ENCODE peak calls at places on chromosome 1, in ten cellular contexts. D is endothelial cell of umbilical vein, I is stomach, Q is A673, C is dorsolateral prefrontal cortex, M is brain microvascular endothelial cell, V is PC-3, Y is HL-60, J is cardiac muscle cell, H is transverse colon. A is an unnamed sample. For H3K27me3, the result is how much of the 10 kb centered on the place peaks cover.

GRCh38 chr1:4837201-4837600 is 182.8 kb downstream of the AJAP1 start:
- DNase-seq in D (no peak), I (no peak), Q (no peak), C (no peak), M (no peak), V (no peak), Y (no peak), J (no peak), H (no peak), A (no peak)

GRCh38 chr1:171739646-171740045 is 2.2 kb downstream of the VAMP4 start:
- DNase-seq in D (peak), I (no peak), Q (peak), C (no peak), M (no peak), V (peak), Y (no peak), J (no peak), H (no peak), A (no peak)

GRCh38 chr1:34369701-34370455 is 193.2 kb downstream of the C1orf94 start:
- DNase-seq in D (no peak), I (no peak), Q (no peak), C (no peak), M (no peak), V (no peak), Y (no peak), J (no peak), H (no peak), A (no peak)

GRCh38 chr1:228343211-228343661 is 63.4 kb downstream of the TRIM11 start:
- DNase-seq in D (no peak), I (no peak), Q (no peak), C (peak), M (no peak), V (no peak), Y (no peak), J (no peak), H (peak), A (no peak)

GRCh38 chr1:64505944-64506658 is 36.2 kb downstream of the CACHD1 start:
- DNase-seq in D (no peak), I (peak), Q (no peak), C (no peak), M (no peak), V (peak), Y (no peak), J (no peak), H (peak), A (no peak)

GRCh38 chr1:2128189-2128901 is 66.2 kb downstream of the FAAP20 start:
- DNase-seq in D (no peak), I (no peak), Q (no peak), C (peak), M (no peak), V (no peak), Y (no peak), J (no peak), H (no peak), A (no peak)

GRCh38 chr1:3610165-3610822 is 1.0 kb downstream of the MEGF6 start:
- DNase-seq in D (peak), I (no peak), Q (peak), C (no peak), M (no peak), V (no peak), Y (peak), J (no peak), H (no peak), A (no peak)

GRCh38 chr1:56301791-56302190 is 277.6 kb downstream of the PLPP3 start:
- DNase-seq in D (peak), I (no peak), Q (no peak), C (no peak), M (peak), V (peak), Y (no peak), J (no peak), H (no peak), A (peak)

GRCh38 chr1:223535261-223535778 is 130.2 kb downstream of the CAPN8 start:
- DNase-seq in D (no peak), I (no peak), Q (no peak), C (no peak), M (no peak), V (peak), Y (no peak), J (no peak), H (no peak), A (no peak)

GRCh38 chr1:239995281-239995680 is 96.4 kb upstream of the FMN2 start:
- DNase-seq in D (no peak), I (no peak), Q (no peak), C (no peak), M (no peak), V (no peak), Y (no peak), J (no peak), H (no peak), A (no peak)

GRCh38 chr1:111334169-111334568 is 43.5 kb downstream of the CHIA start:
- DNase-seq in D (peak), I (peak), Q (peak), C (no peak), M (peak), V (peak), Y (peak), J (peak), H (no peak), A (peak)

GRCh38 chr1:201496296-201496690 is 10.6 kb downstream of the CSRP1 start:
- DNase-seq in D (no peak), I (no peak), Q (no peak), C (no peak), M (no peak), V (no peak), Y (no peak), J (no peak), H (no peak), A (no peak)

GRCh38 chr1:234963180-234963903 is 165.3 kb downstream of the TOMM20 start:
- DNase-seq in D (peak), I (peak), Q (no peak), C (no peak), M (peak), V (peak), Y (peak), J (no peak), H (peak), A (peak)

GRCh38 chr1:42420911-42421585 is 34.8 kb downstream of the ZMYND12 start:
- DNase-seq in D (peak), I (no peak), Q (peak), C (peak), M (peak), V (peak), Y (no peak), J (peak), H (peak), A (peak)

GRCh38 chr1:32274646-32275340 is 17.1 kb upstream of the HDAC1 start:
- DNase-seq in D (no peak), I (no peak), Q (no peak), C (no peak), M (no peak), V (no peak), Y (no peak), J (no peak), H (no peak), A (no peak)

DNA sequence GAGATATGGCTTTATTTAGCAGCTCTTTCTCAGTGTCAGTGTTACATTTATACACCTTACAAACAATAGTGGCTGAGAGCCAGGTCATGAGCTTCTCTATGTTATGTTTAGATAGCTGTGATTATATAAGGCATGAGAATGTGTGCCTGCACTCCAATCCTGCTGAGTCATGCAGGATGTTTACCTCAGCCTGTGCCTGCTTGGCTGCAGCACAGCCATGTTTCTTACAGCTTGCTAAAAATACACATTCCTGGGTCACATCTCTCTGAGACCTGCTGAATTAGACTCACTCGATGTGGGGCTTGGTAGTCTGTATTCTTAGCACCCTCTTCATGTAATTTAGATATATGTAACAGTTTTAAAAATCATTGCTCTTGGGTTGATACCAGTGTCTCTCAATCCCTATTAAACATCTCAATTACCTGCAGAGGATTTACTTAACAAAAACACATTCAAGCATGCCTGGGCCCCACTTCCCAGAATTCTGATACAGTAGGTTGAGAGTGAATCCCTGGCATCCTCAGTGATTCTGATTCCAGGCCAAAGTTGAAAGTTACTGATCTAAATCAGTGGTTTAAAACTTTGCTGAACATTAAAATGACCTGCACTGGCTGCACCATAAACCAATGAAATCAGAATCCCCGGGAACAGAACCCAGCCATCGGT is 107.5 kb downstream of the GDAP2 start:
- DNase-seq in D (peak), I (peak), Q (no peak), C (no peak), M (peak), V (peak), Y (no peak), J (no peak), H (peak), A (peak)
- H3K27ac ChIP-seq in D (peak), I (peak), Q (no peak), C (no peak), M (peak), V (peak), Y (no peak), J (no peak), H (peak), A (peak)

GRCh38 chr1:213931804-213932203 is 56.0 kb upstream of the PROX1 start:
- DNase-seq in D (no peak), I (no peak), Q (peak), C (no peak), M (no peak), V (peak), Y (no peak), J (peak), H (no peak), A (no peak)
- TF ChIP-seq CTCF in D (no peak), I (no peak), Q (no peak), C (no peak), M (no peak), V (peak), Y (no peak), J (no peak), H (no peak), A (no peak)

GRCh38 chr1:29736582-29737188 is 500.4 kb downstream of the PTPRU start:
- DNase-seq in D (peak), I (no peak), Q (peak), C (no peak), M (peak), V (peak), Y (peak), J (peak), H (no peak), A (peak)
- H3K27me3 ChIP-seq in D (under half), I (under half), Q (under half), C (under half), M (under half), V (under half), Y (under half), J (under half), H (under half), A (under half)

DNA sequence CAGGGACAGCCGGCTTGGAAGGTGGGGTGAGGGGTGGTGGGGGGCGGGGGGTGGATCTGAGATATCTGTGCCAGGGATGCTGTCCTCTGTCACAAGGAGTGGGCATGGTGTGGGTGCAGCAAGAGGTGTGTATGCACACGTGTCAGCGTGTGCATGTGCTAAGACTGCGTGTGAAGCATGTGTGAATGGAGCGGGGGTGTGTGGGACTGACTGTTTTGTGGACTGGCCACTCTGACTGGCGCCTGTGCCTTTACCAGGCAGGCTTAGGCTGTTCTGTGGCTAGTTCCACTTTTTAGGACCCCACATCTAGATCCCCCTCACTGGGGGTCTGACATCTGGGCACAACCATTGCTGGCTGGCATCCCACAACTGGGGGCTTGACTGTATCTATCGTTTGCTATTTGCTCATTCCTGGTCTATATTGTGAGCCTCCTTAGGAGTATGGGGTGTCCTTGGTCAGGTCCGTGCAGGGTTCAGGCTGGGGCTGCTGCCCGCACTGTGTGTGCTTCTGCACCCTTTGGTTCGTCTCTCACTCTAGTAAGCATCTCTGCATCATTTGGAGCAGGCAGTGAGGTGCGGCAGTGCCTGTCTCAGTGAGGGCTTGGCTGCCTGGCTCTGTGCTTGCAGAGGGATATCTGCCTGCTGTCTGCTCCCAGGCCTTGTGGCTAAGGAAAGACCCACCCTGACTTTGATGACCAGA is 1.9 kb downstream of the AMPD2 start:
- DNase-seq in D (no peak), I (no peak), Q (no peak), C (no peak), M (no peak), V (no peak), Y (no peak), J (no peak), H (no peak), A (no peak)
- H3K27ac ChIP-seq in D (no peak), I (peak), Q (peak), C (peak), M (no peak), V (no peak), Y (peak), J (no peak), H (peak), A (no peak)

GRCh38 chr1:11713095-11713494 is 21.6 kb downstream of the DRAXIN start:
- DNase-seq in D (no peak), I (no peak), Q (no peak), C (no peak), M (no peak), V (no peak), Y (no peak), J (no peak), H (no peak), A (no peak)

GRCh38 chr1:11708554-11709350 is 17.2 kb downstream of the DRAXIN start:
- DNase-seq in D (no peak), I (no peak), Q (no peak), C (no peak), M (no peak), V (peak), Y (no peak), J (no peak), H (no peak), A (no peak)

GRCh38 chr1:11711490-11711889 is 20.0 kb downstream of the DRAXIN start:
- DNase-seq in D (no peak), I (no peak), Q (no peak), C (no peak), M (no peak), V (no peak), Y (no peak), J (no peak), H (no peak), A (no peak)

GRCh38 chr1:11714831-11715574 is 20.9 kb upstream of the AGTRAP start:
- DNase-seq in D (no peak), I (no peak), Q (no peak), C (peak), M (no peak), V (no peak), Y (no peak), J (no peak), H (no peak), A (no peak)

DNA sequence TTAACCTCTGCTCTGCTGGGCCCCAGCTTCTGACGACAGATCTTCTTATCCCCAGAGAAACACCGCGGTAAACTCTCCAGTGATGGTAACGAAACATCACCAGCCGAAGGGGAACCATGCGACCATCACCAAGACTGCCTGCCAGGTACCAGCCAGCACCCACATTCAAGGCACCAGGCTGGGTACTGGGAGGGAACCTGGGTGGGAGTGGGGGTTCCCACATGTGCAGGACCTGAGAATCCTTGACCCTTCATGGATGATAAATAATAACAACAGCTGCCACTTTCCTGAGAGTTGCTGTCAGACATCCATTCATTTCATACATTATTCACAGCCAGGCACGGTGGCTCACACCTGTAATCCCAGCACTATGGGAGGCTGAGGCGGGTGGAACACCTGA is 20.8 kb downstream of the DRAXIN start:
- DNase-seq in D (no peak), I (no peak), Q (no peak), C (no peak), M (no peak), V (no peak), Y (no peak), J (no peak), H (no peak), A (no peak)
- TF ChIP-seq CTCF in D (no peak), I (no peak), Q (no peak), C (no peak), M (no peak), V (no peak), Y (no peak), J (no peak), H (no peak), A (no peak)